ENCODE peak calls at places on chromosomes 6 and 20, in nine cellular contexts. I is sigmoid colon, Q is stomach, S is transverse colon, P is esophagus muscularis mucosa, J is K562, T is SK-N-SH, G is GM12878, A is HepG2. L is an unnamed sample.

GRCh38 chr20:58213112-58213511 is 15.3 kb downstream of the ANKRD60 start:
- DNase-seq in I (no peak), Q (no peak), S (no peak), P (no peak), J (no peak), T (peak; percentile 62), G (no peak), A (no peak), L (no peak)

GRCh38 chr20:22579711-22580697 is 4.4 kb downstream of the FOXA2 start:
- DNase-seq in I (no peak), Q (peak; percentile 53), S (no peak), P (no peak), J (no peak), T (no peak), G (no peak), A (peak; percentile 24), L (no peak)

GRCh38 chr6:164021589-164022290 is 607.2 kb downstream of the QKI start:
- DNase-seq in I (no peak), Q (no peak), S (no peak), P (peak; percentile 68), J (no peak), T (peak; percentile 22), G (no peak), A (no peak), L (no peak)

GRCh38 chr20:58399926-58400325 is 10.9 kb downstream of the VAPB start:
- DNase-seq in I (no peak), Q (no peak), S (no peak), P (no peak), J (no peak), T (no peak), G (no peak), A (no peak), L (no peak)

GRCh38 chr6:39269971-39270370 is 40.7 kb upstream of the KCNK5 start:
- DNase-seq in I (no peak), Q (no peak), S (no peak), P (no peak), J (no peak), T (no peak), G (no peak), A (no peak), L (no peak)

GRCh38 chr6:44342052-44342451 is 398 bp upstream of the SPATS1 start:
- DNase-seq in I (no peak), Q (no peak), S (no peak), P (no peak), J (peak; percentile 46), T (peak; percentile 71), G (no peak), A (no peak), L (no peak)

GRCh38 chr6:93786474-93787330 is 367.3 kb upstream of the EPHA7 start:
- DNase-seq in I (no peak), Q (no peak), S (no peak), P (no peak), J (no peak), T (no peak), G (no peak), A (no peak), L (no peak)

GRCh38 chr6:113184736-113185135 is 672.4 kb upstream of the MARCKS start:
- DNase-seq in I (peak; percentile 65), Q (no peak), S (no peak), P (no peak), J (no peak), T (no peak), G (no peak), A (no peak), L (no peak)

GRCh38 chr6:31836676-31837611 is 9.4 kb downstream of the HSPA1B start:
- DNase-seq in I (no peak), Q (no peak), S (peak; percentile 58), P (no peak), J (peak; percentile 54), T (no peak), G (no peak), A (no peak), L (no peak)

GRCh38 chr20:57810511-57811372 is 100.9 kb upstream of the PMEPA1 start:
- DNase-seq in I (peak; percentile 58), Q (no peak), S (no peak), P (no peak), J (no peak), T (no peak), G (no peak), A (peak; percentile 32), L (no peak)

GRCh38 chr20:36336838-36337478 is 30.8 kb downstream of the DLGAP4 start:
- DNase-seq in I (no peak), Q (no peak), S (no peak), P (no peak), J (no peak), T (peak; percentile 62), G (no peak), A (no peak), L (no peak)

GRCh38 chr20:36645998-36646397 is at the start of gene SLA2:
- DNase-seq in I (no peak), Q (peak; percentile 43), S (peak; percentile 57), P (no peak), J (no peak), T (no peak), G (no peak), A (no peak), L (no peak)

GRCh38 chr6:99349620-99350141 is at the start of gene FAXC:
- DNase-seq in I (peak; percentile 73), Q (peak; percentile 70), S (peak; percentile 29), P (no peak), J (peak; percentile 28), T (peak; percentile 88), G (no peak), A (peak; percentile 9), L (no peak)

GRCh38 chr20:51541189-51542032 is 1.1 kb downstream of the NFATC2 start:
- DNase-seq in I (peak; percentile 91), Q (peak; percentile 80), S (peak; percentile 76), P (peak; percentile 94), J (peak; percentile 92), T (no peak), G (no peak), A (peak; percentile 87), L (peak; percentile 89)

GRCh38 chr20:23078351-23078993 is 7.7 kb downstream of the CD93 start:
- DNase-seq in I (peak; percentile 56), Q (no peak), S (no peak), P (no peak), J (no peak), T (no peak), G (no peak), A (no peak), L (no peak)

GRCh38 chr20:23049201-23049932 is at the start of gene THBD:
- DNase-seq in I (peak; percentile 86), Q (peak; percentile 76), S (peak; percentile 56), P (peak; percentile 95), J (no peak), T (no peak), G (no peak), A (no peak), L (peak; percentile 89)

GRCh38 chr20:63740070-63740500 is 509 bp downstream of the SLC2A4RG start:
- DNase-seq in I (peak; percentile 78), Q (no peak), S (peak; percentile 52), P (no peak), J (peak; percentile 76), T (peak; percentile 87), G (no peak), A (no peak), L (no peak)

GRCh38 chr6:140271759-140272377 is 897.4 kb upstream of the CITED2 start:
- DNase-seq in I (no peak), Q (no peak), S (no peak), P (no peak), J (no peak), T (no peak), G (peak; percentile 36), A (no peak), L (no peak)

GRCh38 chr20:61045876-61046585 is 206.0 kb upstream of the CDH4 start:
- DNase-seq in I (no peak), Q (no peak), S (no peak), P (no peak), J (no peak), T (no peak), G (no peak), A (no peak), L (peak; percentile 40)

GRCh38 chr20:38338849-38339520 is 7.3 kb upstream of the LBP start:
- DNase-seq in I (no peak), Q (no peak), S (no peak), P (no peak), J (no peak), T (no peak), G (no peak), A (no peak), L (no peak)
- H3K9me3 ChIP-seq in I (peaks cover 5% of the 10 kb centered on the region), Q (peaks cover 13% of the 10 kb centered on the region), S (peaks cover 5% of the 10 kb centered on the region), P (peaks cover 10% of the 10 kb centered on the region), J (peaks cover 9% of the 10 kb centered on the region), T (no peaks in the 10 kb centered on the region), G (no peaks in the 10 kb centered on the region), A (peaks cover 17% of the 10 kb centered on the region), L (peaks cover 5% of the 10 kb centered on the region)

GRCh38 chr6:30611150-30611855 is 5.7 kb downstream of the PPP1R10 start:
- DNase-seq in I (peak; percentile 53), Q (no peak), S (no peak), P (no peak), J (no peak), T (no peak), G (no peak), A (no peak), L (no peak)
- TF ChIP-seq POLR2AphosphoS5 in I (no peak), Q (no peak), S (no peak), P (no peak), J (no peak), T (no peak), G (no peak), A (no peak), L (no peak)

DNA sequence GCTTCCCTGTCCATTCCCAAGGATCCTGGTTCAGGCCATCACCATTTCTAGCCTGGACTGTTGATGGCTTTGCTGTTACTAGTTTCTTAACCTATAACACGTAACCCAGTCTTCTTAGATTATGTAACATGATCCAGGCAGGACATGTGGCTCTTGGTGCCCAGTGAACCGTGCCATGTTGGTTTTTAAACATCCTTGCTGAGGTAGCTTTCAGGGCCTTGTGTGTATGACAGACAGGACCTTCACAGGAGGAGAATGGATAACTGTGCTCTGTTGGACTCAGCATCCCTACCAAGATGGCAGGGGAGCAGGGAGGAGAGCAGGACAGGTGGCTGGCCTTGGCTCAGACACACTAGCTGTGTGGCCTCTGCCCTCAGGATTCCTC is 46.8 kb downstream of the PANK2 start:
- DNase-seq in I (no peak), Q (no peak), S (no peak), P (no peak), J (no peak), T (no peak), G (no peak), A (no peak), L (no peak)
- TF ChIP-seq EP300 in I (no peak), Q (no peak), S (no peak), P (no peak), J (no peak), T (no peak), G (no peak), A (no peak), L (no peak)

DNA sequence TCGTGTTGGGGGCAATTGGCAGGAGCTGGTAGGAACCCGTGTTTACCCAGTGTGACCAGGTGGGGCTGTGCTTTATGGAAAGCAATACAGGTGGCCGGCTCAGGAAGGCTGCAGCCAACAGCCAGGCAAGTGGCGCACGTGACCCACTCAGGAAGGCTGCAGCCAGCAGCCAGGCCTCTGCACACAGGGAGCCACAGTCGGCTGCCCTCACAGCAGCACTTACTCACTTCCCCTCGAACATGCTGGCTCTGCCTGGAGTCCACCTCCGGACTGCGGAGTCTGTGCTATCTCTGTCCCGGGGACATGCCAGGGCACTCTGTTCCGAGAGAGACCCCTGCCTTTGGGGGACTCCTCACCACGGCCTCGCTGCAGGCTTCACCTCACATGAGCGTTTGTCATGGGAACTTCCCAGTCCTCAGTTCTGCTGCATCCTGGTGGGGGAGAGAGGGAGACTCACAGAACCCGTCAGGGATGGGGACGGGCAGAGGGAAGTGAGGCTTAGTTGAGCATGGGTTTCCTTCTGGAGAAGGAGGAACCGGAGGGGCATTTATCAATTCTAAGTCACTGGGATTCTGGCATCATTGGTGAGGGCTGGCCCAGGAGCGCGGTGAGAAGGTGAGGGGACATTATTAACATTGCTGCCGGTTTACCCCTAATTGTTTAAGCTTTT is 76.8 kb downstream of the TTLL2 start:
- DNase-seq in I (no peak), Q (peak; percentile 43), S (peak; percentile 66), P (no peak), J (no peak), T (no peak), G (no peak), A (no peak), L (no peak)
- H3K9me3 ChIP-seq in I (no peaks in the 10 kb centered on the region), Q (no peaks in the 10 kb centered on the region), S (no peaks in the 10 kb centered on the region), P (no peaks in the 10 kb centered on the region), J (no peaks in the 10 kb centered on the region), T (no peaks in the 10 kb centered on the region), G (no peaks in the 10 kb centered on the region), A (no peaks in the 10 kb centered on the region), L (no peaks in the 10 kb centered on the region)

L was measured in suprapubic skin.